ENCODE peak calls at places on chromosomes 16 and 17, in eight cellular contexts. F, C, S, E, V, X, B and G are unnamed samples. For H3K9me2, the result is how much of the 10 kb centered on the place peaks cover.

GRCh38 chr17:61196302-61196704 is 203.3 kb upstream of the TBX2 start:
- DNase-seq in F (no peak), C (no peak), S (peak), E (no peak), V (no peak), X (no peak), B (no peak), G (no peak)

GRCh38 chr17:66661857-66662256 is 173.1 kb upstream of the CACNG5 start:
- DNase-seq in F (no peak), C (no peak), S (no peak), E (peak), V (peak), X (no peak), B (no peak), G (no peak)

GRCh38 chr16:2954647-2955381 is 9.3 kb upstream of the KREMEN2 start:
- DNase-seq in F (no peak), C (no peak), S (no peak), E (no peak), V (no peak), X (no peak), B (no peak), G (no peak)

GRCh38 chr16:71724320-71724751 is at the start of gene PHLPP2:
- DNase-seq in F (no peak), C (no peak), S (no peak), E (no peak), V (no peak), X (no peak), B (no peak), G (no peak)

GRCh38 chr17:49910094-49910857 is 58.7 kb upstream of the DLX4 start:
- DNase-seq in F (peak), C (peak), S (peak), E (peak), V (peak), X (no peak), B (no peak), G (no peak)

GRCh38 chr17:15957608-15958307 is 12.8 kb downstream of the ADORA2B start:
- DNase-seq in F (no peak), C (no peak), S (no peak), E (peak), V (peak), X (no peak), B (no peak), G (no peak)

GRCh38 chr16:81997738-81998137 is 13.5 kb downstream of the SDR42E1 start:
- DNase-seq in F (no peak), C (peak), S (no peak), E (peak), V (peak), X (no peak), B (no peak), G (no peak)

GRCh38 chr16:31181102-31181830 is 1.3 kb downstream of the FUS start:
- DNase-seq in F (no peak), C (peak), S (no peak), E (peak), V (no peak), X (no peak), B (no peak), G (peak)

GRCh38 chr16:19696312-19696711 is 21.7 kb downstream of the KNOP1 start:
- DNase-seq in F (no peak), C (peak), S (no peak), E (peak), V (peak), X (no peak), B (no peak), G (no peak)

GRCh38 chr17:37476431-37477130 is 13.1 kb upstream of the DUSP14 start:
- DNase-seq in F (no peak), C (peak), S (no peak), E (peak), V (peak), X (no peak), B (no peak), G (no peak)

GRCh38 chr17:81868674-81869220 is 2.4 kb downstream of the ARHGDIA start:
- DNase-seq in F (peak), C (peak), S (peak), E (peak), V (peak), X (peak), B (no peak), G (peak)

GRCh38 chr16:79186196-79186595 is 414.3 kb downstream of the MAF start:
- DNase-seq in F (no peak), C (peak), S (no peak), E (no peak), V (no peak), X (no peak), B (no peak), G (no peak)

DNA sequence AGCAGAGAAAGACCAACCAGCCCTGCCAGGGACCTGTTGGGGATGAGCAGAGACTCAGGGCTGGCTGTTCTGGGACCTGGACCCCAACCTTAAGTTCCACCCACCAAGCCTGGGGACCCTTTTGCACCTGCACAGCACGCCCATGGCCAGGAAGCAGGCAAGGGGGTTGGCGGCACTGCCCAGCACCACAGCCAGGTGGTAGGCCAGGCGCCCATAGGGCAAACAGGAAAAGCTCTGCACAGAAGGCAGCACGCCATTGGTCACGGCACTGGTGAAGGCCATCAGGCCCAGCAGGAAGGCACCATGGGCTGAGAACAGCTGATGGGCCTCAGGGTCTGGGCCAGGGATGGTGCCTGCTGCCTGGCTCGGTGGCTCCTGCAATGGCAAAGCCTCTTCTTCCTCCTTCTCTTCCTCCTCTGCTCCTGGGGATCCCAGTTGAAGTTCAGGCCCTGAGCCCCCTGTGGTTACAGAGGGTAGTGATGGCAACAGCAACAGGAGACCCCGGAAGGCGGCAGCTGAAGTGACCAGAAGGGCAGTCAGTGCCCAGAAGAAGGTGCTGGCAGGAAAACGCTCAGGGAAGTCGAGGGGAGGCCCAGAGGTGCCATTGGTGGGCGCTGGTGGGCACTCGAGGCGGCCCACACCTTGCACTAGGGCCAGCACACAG is 1.7 kb downstream of the SLC52A1 start:
- DNase-seq in F (peak), C (no peak), S (no peak), E (no peak), V (no peak), X (no peak), B (no peak), G (no peak)
- H3K9me2 ChIP-seq in F (under half), C (under half), S (under half), E (under half), V (under half), X (under half), B (under half), G (under half)

DNA sequence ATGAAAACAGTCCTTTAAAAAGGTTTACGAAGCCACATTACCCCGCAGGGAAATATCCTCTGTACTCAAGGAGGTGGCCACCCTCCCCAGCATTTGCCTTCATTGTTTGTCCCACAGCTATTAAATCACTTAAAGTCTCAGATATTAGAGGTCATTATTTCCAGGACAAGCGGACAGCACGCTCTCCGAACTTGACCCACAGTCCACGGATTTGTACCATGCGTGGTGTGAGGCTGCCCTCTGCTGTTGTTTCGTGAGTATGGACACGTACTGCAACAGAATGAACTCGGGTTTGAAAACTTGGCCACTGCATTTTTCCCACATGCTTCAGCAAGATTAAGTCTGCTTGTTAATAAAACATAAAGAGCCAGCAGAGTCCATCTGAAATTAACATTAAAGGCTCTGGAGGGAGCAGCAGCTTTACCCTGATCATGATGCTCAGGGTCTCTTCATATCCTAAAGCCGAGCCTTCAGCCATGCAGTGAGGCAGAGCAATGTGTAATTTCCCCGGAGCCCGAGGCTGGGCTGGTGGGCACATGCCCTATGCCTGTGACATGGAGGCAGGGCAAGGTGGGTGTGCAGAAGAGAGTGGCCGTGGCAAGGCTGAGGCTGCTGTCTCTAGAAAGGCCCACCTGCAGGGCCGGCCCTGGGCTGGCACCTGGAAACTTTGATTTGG is 19.7 kb downstream of the MEAK7 start:
- DNase-seq in F (peak), C (peak), S (peak), E (peak), V (no peak), X (peak), B (peak), G (peak)
- TF ChIP-seq CTCF in F (peak), C (peak), S (peak), E (peak), V (peak), X (peak), B (peak), G (peak)

DNA sequence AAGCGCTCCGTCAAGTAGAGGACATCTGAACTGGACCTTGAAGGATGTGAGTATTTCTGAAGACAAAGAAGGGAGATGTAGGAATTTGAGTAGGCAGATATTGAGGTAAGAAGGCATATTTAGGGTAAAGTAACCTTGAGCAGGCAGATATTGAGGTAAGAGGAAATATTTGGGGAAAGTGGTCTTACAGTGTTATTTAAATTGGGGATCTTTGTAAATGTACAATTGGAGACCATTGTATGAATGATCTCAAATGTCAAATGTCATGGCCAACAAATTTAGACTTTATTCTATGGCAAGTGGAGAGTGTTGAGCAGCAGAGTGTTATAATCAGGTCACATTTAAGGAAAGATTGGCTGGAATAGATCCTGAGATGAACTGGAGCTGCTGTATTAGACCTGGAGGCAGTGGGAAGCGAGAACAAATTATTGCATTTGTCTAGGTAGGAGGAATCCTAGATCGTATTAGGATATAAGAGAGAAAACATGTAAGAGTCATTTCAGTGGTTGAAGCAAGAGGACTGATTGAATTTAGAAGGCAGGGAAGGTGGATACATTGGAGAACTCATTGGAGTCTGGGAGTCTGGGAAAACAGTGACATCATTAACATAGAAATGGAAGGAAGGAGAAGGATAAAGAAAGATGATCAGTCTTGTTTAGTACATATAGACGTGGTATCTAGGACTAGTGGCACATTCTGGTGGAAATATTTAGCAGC is 165.6 kb downstream of the MAP2K6 start:
- DNase-seq in F (no peak), C (no peak), S (no peak), E (no peak), V (no peak), X (no peak), B (no peak), G (no peak)
- H3K27ac ChIP-seq in F (no peak), C (no peak), S (no peak), E (no peak), V (no peak), X (no peak), B (no peak), G (peak)

DNA sequence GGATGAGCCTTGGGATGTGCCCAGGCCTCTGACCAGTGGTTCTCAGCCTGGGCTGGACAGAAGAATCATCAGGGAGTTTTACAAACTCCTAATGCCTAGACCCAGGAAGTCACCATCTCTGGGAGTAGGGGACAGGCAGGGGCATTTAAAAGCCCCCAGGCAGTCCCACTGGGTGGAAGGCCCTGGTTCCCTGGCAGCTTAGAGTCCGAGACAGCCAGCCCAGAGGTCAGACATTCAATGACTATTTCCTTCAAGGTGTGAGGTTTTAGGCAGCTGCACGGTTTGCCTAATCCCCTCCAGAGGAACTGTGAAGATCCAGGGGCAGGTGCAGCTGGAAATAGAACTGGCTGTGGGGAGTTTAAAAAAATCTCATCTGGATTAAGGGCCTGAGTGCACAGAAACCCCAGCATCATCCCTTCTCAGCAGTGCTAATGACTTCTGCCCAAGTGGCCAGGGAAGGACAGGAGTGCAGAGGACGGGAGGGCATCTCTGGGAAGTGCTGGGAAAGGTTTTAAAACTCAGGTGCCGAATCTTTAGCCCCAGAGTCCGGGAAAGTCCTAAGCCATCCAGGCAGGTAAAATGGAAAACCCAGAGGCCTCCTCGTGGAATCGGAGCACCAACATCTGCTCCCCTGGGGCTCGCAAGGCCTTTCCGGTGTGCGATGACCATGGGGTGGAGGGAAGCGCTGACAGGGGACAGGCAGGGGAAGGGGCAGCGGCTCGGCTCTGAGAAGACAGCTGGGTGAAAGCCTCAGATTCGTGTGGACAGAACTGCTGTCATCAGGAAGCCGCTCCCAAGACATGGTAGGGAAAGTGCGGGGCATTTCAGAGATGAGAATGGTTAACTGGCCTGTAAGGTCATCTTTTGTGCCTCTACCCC is 1.5 kb upstream of the LGALS3BP start:
- DNase-seq in F (no peak), C (no peak), S (no peak), E (no peak), V (no peak), X (no peak), B (no peak), G (no peak)
- H3K9me2 ChIP-seq in F (under half), C (under half), S (under half), E (under half), V (under half), X (under half), B (under half), G (under half)

DNA sequence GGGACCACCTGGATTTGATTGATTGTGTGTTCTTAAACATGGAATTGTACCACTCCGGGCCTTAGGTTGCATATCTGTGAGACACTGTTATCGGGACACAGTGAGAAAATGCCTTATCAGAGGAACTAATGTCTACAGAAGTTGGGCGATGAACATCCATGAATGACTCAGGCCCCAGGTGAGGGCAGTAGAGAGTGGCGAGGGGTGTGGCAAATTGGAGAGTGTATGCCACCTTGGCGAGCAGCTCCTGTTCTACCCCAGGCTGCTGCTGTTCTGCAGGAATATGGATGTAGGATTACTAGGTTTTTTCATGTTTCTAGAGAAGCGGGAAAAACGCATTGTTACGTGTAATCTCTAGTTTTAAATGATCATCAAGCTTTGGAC is 38.8 kb downstream of the CLEC16A start:
- DNase-seq in F (no peak), C (no peak), S (no peak), E (no peak), V (no peak), X (no peak), B (no peak), G (peak)
- TF ChIP-seq CTCF in F (peak), C (no peak), S (peak), E (peak), V (peak), X (peak), B (peak), G (peak)

GRCh38 chr16:27387724-27388123 is 14.2 kb upstream of the IL21R start:
- DNase-seq in F (no peak), C (no peak), S (no peak), E (no peak), V (no peak), X (no peak), B (no peak), G (no peak)
- H3K27ac ChIP-seq in F (no peak), C (no peak), S (no peak), E (no peak), V (no peak), X (no peak), B (peak), G (no peak)

DNA sequence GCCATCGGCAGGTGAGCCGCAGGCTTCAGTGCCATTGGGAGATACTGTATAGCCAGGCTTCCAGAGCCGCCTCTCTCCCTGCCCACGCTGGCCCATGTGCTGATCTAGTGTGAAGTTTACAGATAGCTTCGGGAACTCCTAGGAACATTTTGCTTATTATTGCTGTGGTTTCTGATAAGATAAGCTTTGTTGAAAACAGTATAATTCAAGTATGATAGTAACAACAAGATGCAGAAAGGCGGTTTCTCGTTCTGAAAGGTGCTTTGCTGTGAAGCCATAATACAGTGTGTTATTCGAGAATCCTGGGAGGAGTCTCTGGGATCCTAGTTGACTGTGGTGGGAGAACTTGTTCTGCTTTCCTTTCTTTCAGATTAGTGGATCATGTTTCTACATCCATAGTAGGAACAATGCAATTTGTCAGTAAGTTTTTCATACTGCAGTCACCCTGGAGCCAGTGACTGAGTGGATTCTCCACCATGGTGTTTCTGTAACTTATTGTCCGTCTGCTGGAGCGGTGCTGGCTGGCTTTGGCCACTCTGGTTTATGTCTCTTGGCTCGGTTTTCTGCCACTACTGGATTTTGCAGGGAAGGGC is 31.5 kb downstream of the RAB11FIP3 start:
- DNase-seq in F (no peak), C (peak), S (peak), E (no peak), V (no peak), X (no peak), B (no peak), G (no peak)
- H3K9me2 ChIP-seq in F (under half), C (under half), S (under half), E (under half), V (under half), X (under half), B (under half), G (under half)

GRCh38 chr17:45428050-45428953 is 4.4 kb downstream of the ARHGAP27 start:
- DNase-seq in F (peak), C (peak), S (peak), E (peak), V (peak), X (peak), B (peak), G (peak)

GRCh38 chr17:45428954-45429337 is 3.7 kb downstream of the ARHGAP27 start:
- DNase-seq in F (peak), C (no peak), S (no peak), E (no peak), V (peak), X (no peak), B (no peak), G (peak)

GRCh38 chr17:45426561-45426960 is 6.1 kb downstream of the ARHGAP27 start:
- DNase-seq in F (no peak), C (peak), S (no peak), E (no peak), V (no peak), X (no peak), B (no peak), G (no peak)

GRCh38 chr17:45425984-45426413 is 6.7 kb downstream of the ARHGAP27 start:
- DNase-seq in F (no peak), C (peak), S (no peak), E (no peak), V (no peak), X (no peak), B (no peak), G (no peak)

DNA sequence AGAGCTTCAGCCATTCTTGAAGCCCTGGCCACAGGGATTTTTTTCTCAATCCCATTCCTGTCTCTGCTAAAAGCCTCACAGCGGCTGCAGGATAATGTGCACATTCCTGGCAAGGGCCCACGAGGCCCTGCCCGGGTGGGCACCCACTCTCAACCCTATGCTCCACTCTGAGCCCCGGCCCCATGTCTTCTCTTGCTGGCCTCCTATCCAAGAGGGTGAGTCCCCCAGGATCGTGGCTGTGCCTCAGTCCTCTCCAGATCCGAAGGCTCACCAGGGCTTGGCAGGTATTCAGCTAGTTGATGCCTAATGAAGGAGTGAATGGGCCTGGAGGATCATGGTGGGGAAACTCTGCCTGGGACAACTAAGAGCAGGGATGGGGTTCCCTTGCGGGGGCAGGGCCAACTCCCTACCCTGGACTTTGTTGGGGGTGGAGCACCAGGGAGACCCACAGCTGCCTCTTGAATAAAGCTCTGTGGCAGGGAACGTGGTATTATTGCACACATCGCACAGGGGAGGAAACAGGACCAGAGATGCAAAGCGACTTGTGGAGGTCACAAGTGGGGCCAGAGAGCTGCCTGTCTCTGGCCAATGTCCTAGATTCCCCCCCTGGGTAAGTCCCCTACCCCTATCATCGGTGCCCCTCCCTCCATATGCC is 5.4 kb downstream of the ARHGAP27 start:
- DNase-seq in F (no peak), C (peak), S (peak), E (no peak), V (peak), X (no peak), B (no peak), G (no peak)
- TF ChIP-seq CTCF in F (no peak), C (no peak), S (no peak), E (no peak), V (no peak), X (no peak), B (no peak), G (no peak)